ENCODE peak calls at places on chromosome 7, in four cellular contexts. W is HepG2, C is WTC11, O is K562. P is an unnamed sample.

GRCh38 chr7:50727072-50727471 is 55.6 kb downstream of the GRB10 start:
- DNase-seq in W (no peak), C (no peak), O (peak), P (no peak)

GRCh38 chr7:86760236-86760635 is 116.5 kb downstream of the GRM3 start:
- DNase-seq in W (no peak), C (no peak), O (no peak), P (no peak)

GRCh38 chr7:14698239-14698638 is 204.3 kb downstream of the DGKB start:
- DNase-seq in W (no peak), C (no peak), O (no peak), P (no peak)

GRCh38 chr7:34759477-34760125 is 101.6 kb downstream of the NPSR1 start:
- DNase-seq in W (peak), C (no peak), O (peak), P (no peak)

GRCh38 chr7:130893441-130893894 is 159.5 kb upstream of the KLF14 start:
- DNase-seq in W (peak), C (no peak), O (no peak), P (no peak)

GRCh38 chr7:51785171-51785570 is 468.6 kb upstream of the COBL start:
- DNase-seq in W (no peak), C (no peak), O (no peak), P (no peak)

GRCh38 chr7:87113077-87113476 is 39.2 kb upstream of the DMTF1 start:
- DNase-seq in W (no peak), C (no peak), O (no peak), P (no peak)

GRCh38 chr7:102042016-102042656 is 224.7 kb downstream of the CUX1 start:
- DNase-seq in W (peak), C (no peak), O (no peak), P (no peak)

GRCh38 chr7:152338553-152338952 is 97.2 kb downstream of the KMT2C start:
- DNase-seq in W (no peak), C (no peak), O (no peak), P (no peak)

GRCh38 chr7:66173856-66174255 is 31.3 kb upstream of the TPST1 start:
- DNase-seq in W (no peak), C (no peak), O (no peak), P (no peak)

GRCh38 chr7:18117482-18117881 is 89.8 kb upstream of the PRPS1L1 start:
- DNase-seq in W (no peak), C (no peak), O (no peak), P (no peak)

GRCh38 chr7:87689374-87689773 is 61.2 kb downstream of the RUNDC3B start:
- DNase-seq in W (no peak), C (no peak), O (no peak), P (no peak)

GRCh38 chr7:151115836-151116418 is 29.7 kb downstream of the AGAP3 start:
- DNase-seq in W (no peak), C (peak), O (no peak), P (no peak)
- TF ChIP-seq SP1 in W (no peak), C (no peak), O (no peak), P (no peak)

GRCh38 chr7:73736885-73737284 is 1.7 kb downstream of the ABHD11 start:
- DNase-seq in W (no peak), C (no peak), O (no peak), P (no peak)
- TF ChIP-seq CBFB in W (no peak), C (no peak), O (no peak), P (no peak)

GRCh38 chr7:80550005-80550404 is 38.1 kb upstream of the GNAT3 start:
- DNase-seq in W (no peak), C (no peak), O (no peak), P (no peak)

GRCh38 chr7:80552304-80552703 is 40.4 kb upstream of the GNAT3 start:
- DNase-seq in W (no peak), C (no peak), O (no peak), P (no peak)

GRCh38 chr7:80548790-80549530 is 37.1 kb upstream of the GNAT3 start:
- DNase-seq in W (no peak), C (no peak), O (no peak), P (no peak)
- TF ChIP-seq SP1 in W (no peak), C (no peak), O (no peak), P (no peak)

GRCh38 chr7:158657189-158657746 is 47.3 kb downstream of the NCAPG2 start:
- DNase-seq in W (no peak), C (no peak), O (no peak), P (peak)
- TF ChIP-seq CBFB in W (no peak), C (no peak), O (no peak), P (no peak)

GRCh38 chr7:70808876-70809275 is 323.1 kb upstream of the GALNT17 start:
- DNase-seq in W (no peak), C (no peak), O (no peak), P (no peak)
- TF ChIP-seq SP1 in W (no peak), C (no peak), O (no peak), P (no peak)

DNA sequence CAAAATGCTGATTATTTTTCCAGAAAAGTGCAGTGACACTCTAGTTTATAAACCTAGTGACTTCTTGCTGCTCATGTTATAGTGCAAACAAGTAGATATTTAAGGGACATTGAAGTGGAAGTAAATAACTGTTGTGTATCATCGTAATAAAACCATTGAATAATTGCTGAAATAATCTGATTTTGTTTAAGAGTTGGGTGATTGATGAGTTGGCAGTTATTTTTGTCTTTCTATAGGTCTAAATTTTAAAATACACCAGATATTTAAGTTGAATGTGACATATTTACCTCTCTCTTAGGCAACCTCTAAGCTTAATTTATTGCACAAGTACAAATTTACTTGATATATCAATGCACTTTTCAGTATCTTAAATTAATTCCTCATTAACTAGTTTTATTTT is 192.9 kb downstream of the TSPAN12 start:
- DNase-seq in W (no peak), C (no peak), O (no peak), P (no peak)
- TF ChIP-seq CBFB in W (no peak), C (no peak), O (no peak), P (no peak)

DNA sequence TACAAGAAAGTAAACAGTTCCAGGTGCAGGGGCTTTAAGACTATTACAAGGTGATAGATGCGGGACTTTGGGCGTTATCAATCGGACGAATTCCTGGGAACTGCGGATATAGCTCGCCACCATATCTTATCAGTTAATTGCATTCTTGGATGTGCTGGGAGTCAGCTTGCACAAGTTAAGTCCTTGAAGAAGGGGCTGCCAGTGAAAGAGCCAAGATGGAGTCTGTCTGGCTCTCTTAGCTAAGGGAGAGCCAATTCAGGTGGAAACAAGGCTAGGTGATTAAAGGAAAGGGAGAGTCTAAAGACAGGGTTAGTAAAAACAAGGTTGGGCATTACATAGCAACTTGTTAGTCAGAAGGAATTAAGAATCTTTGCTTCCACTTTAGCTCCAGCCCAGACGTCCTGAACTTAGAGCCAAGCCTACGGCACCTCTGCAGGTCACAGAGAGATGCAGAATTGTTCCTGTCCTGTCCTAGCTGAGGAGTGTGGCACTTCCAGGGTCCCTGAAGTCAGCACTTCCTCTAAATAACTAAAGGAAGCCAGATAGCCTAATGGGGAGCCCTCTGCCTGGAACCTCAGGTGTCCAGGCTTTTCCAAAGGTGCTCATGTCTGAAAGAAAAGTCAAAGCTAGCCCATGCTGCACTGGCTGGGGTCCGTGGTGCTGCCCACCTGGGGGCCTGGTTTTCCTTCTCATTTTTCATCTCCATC is 17.3 kb downstream of the ZC3HAV1 start:
- DNase-seq in W (no peak), C (no peak), O (no peak), P (no peak)
- TF ChIP-seq SP1 in W (no peak), C (no peak), O (no peak), P (no peak)

DNA sequence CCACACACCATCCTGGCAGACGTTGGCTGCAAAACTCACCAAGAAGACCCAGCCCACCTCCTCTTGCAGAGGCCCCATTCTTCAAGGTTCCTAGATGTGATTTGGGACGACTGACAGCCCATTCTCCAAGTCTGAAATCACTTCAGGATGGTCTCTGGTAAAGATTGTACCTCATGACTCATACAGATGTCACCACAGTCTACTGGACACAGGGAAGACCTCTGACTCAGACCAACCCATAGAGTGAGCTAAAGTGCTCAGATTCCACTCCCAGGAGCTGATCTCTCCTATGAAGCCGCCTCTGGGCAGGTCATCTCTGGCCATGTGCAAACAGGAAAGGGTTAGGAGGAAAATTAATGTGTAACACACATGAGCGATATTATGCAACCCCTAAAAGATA is 102.4 kb upstream of the VWC2 start:
- DNase-seq in W (no peak), C (no peak), O (no peak), P (no peak)
- TF ChIP-seq CBFB in W (no peak), C (no peak), O (no peak), P (no peak)

GRCh38 chr7:100678291-100678984 is 4.9 kb downstream of the GNB2 start:
- DNase-seq in W (no peak), C (no peak), O (no peak), P (no peak)
- TF ChIP-seq SP1 in W (no peak), C (no peak), O (no peak), P (no peak)

GRCh38 chr7:97342512-97342911 is 225.0 kb downstream of the SDHAF3 start:
- DNase-seq in W (no peak), C (no peak), O (no peak), P (no peak)
- TF ChIP-seq CBFB in W (no peak), C (no peak), O (no peak), P (no peak)